ENCODE peak calls at places on chromosome 2, in nine cellular contexts. J, Y, T, B, Q, H, G, A and I are unnamed samples.

GRCh38 chr2:237867465-237867864 is 8.0 kb downstream of the RAMP1 start:
- DNase-seq in J (no peak), Y (peak), T (no peak), B (no peak), Q (no peak), H (no peak), G (no peak), A (peak), I (no peak)

GRCh38 chr2:95046371-95047112 is 21.0 kb downstream of the MAL start:
- DNase-seq in J (no peak), Y (no peak), T (no peak), B (no peak), Q (no peak), H (no peak), G (no peak), A (peak), I (no peak)

GRCh38 chr2:159326569-159327255 is 40.2 kb upstream of the WDSUB1 start:
- DNase-seq in J (peak), Y (no peak), T (no peak), B (peak), Q (no peak), H (no peak), G (no peak), A (no peak), I (no peak)

GRCh38 chr2:160445673-160446072 is 47.9 kb downstream of the RBMS1 start:
- DNase-seq in J (no peak), Y (no peak), T (no peak), B (no peak), Q (no peak), H (no peak), G (no peak), A (no peak), I (no peak)

GRCh38 chr2:2775018-2775417 is 443.9 kb upstream of the MYT1L start:
- DNase-seq in J (no peak), Y (no peak), T (no peak), B (no peak), Q (no peak), H (no peak), G (no peak), A (no peak), I (no peak)

GRCh38 chr2:120912101-120912985 is 176.7 kb downstream of the GLI2 start:
- DNase-seq in J (peak), Y (no peak), T (peak), B (peak), Q (no peak), H (peak), G (no peak), A (no peak), I (peak)

GRCh38 chr2:26735096-26735495 is 29.0 kb upstream of the SLC35F6 start:
- DNase-seq in J (peak), Y (peak), T (no peak), B (peak), Q (peak), H (no peak), G (no peak), A (no peak), I (no peak)

GRCh38 chr2:60899230-60899891 is 18.0 kb downstream of the REL start:
- DNase-seq in J (no peak), Y (no peak), T (no peak), B (no peak), Q (no peak), H (no peak), G (no peak), A (no peak), I (no peak)

GRCh38 chr2:19901201-19901457 is 654 bp downstream of the TTC32 start:
- DNase-seq in J (no peak), Y (no peak), T (no peak), B (no peak), Q (no peak), H (no peak), G (no peak), A (no peak), I (no peak)

GRCh38 chr2:217928324-217929293 is 74.2 kb downstream of the TNS1 start:
- DNase-seq in J (peak), Y (no peak), T (peak), B (no peak), Q (no peak), H (no peak), G (no peak), A (peak), I (no peak)

GRCh38 chr2:100921685-100922161 is 80.4 kb upstream of the RPL31 start:
- DNase-seq in J (peak), Y (no peak), T (no peak), B (peak), Q (peak), H (no peak), G (no peak), A (no peak), I (no peak)

GRCh38 chr2:155377178-155377780 is 678.8 kb downstream of the KCNJ3 start:
- DNase-seq in J (peak), Y (no peak), T (no peak), B (peak), Q (peak), H (no peak), G (no peak), A (no peak), I (no peak)

GRCh38 chr2:42100696-42101585 is 53.1 kb downstream of the PKDCC start:
- DNase-seq in J (peak), Y (no peak), T (peak), B (peak), Q (peak), H (peak), G (peak), A (peak), I (no peak)

GRCh38 chr2:234003972-234004617 is 46.4 kb upstream of the SPP2 start:
- DNase-seq in J (peak), Y (peak), T (no peak), B (peak), Q (peak), H (no peak), G (no peak), A (no peak), I (peak)

GRCh38 chr2:61165946-61166345 is 4.0 kb downstream of the C2orf74 start:
- DNase-seq in J (no peak), Y (no peak), T (no peak), B (no peak), Q (peak), H (no peak), G (no peak), A (no peak), I (no peak)

GRCh38 chr2:157508676-157509075 is 64.8 kb upstream of the CYTIP start:
- DNase-seq in J (no peak), Y (peak), T (no peak), B (no peak), Q (no peak), H (no peak), G (no peak), A (no peak), I (no peak)

GRCh38 chr2:65277118-65277517 is 49.5 kb downstream of the ACTR2 start:
- DNase-seq in J (no peak), Y (no peak), T (no peak), B (peak), Q (no peak), H (no peak), G (no peak), A (no peak), I (no peak)

GRCh38 chr2:12107849-12108420 is 361.5 kb downstream of the LPIN1 start:
- DNase-seq in J (no peak), Y (no peak), T (no peak), B (peak), Q (no peak), H (no peak), G (peak), A (no peak), I (no peak)

GRCh38 chr2:230319211-230319862 is 7.7 kb upstream of the SP140L start:
- DNase-seq in J (no peak), Y (no peak), T (no peak), B (no peak), Q (no peak), H (no peak), G (no peak), A (no peak), I (no peak)

GRCh38 chr2:71503827-71504226 is 50.5 kb downstream of the DYSF start:
- DNase-seq in J (no peak), Y (no peak), T (no peak), B (no peak), Q (no peak), H (no peak), G (no peak), A (peak), I (peak)

GRCh38 chr2:188853307-188853706 is 120.9 kb upstream of the COL3A1 start:
- DNase-seq in J (peak), Y (no peak), T (no peak), B (peak), Q (peak), H (no peak), G (no peak), A (no peak), I (no peak)

GRCh38 chr2:178928077-178928476 is 120.9 kb upstream of the TTN start:
- DNase-seq in J (no peak), Y (no peak), T (no peak), B (no peak), Q (no peak), H (no peak), G (no peak), A (no peak), I (no peak)

GRCh38 chr2:85847051-85847588 is 41.7 kb downstream of the ST3GAL5 start:
- DNase-seq in J (no peak), Y (no peak), T (no peak), B (no peak), Q (no peak), H (no peak), G (no peak), A (no peak), I (no peak)

GRCh38 chr2:159030674-159031380 is 62.4 kb downstream of the TANC1 start:
- DNase-seq in J (peak), Y (peak), T (no peak), B (peak), Q (peak), H (peak), G (peak), A (peak), I (peak)

GRCh38 chr2:136052374-136053362 is 65.3 kb downstream of the CXCR4 start:
- DNase-seq in J (no peak), Y (no peak), T (no peak), B (no peak), Q (no peak), H (no peak), G (no peak), A (no peak), I (no peak)

GRCh38 chr2:96164459-96165184 is 19.4 kb upstream of the DUSP2 start:
- DNase-seq in J (no peak), Y (no peak), T (no peak), B (no peak), Q (no peak), H (no peak), G (no peak), A (peak), I (no peak)

GRCh38 chr2:10498525-10499274 is 50.6 kb upstream of the ODC1 start:
- DNase-seq in J (no peak), Y (no peak), T (no peak), B (no peak), Q (no peak), H (peak), G (no peak), A (no peak), I (no peak)

GRCh38 chr2:11667194-11667593 is 2.8 kb downstream of the NTSR2 start:
- DNase-seq in J (no peak), Y (peak), T (no peak), B (no peak), Q (no peak), H (no peak), G (no peak), A (peak), I (no peak)

GRCh38 chr2:3927031-3927430 is 223.7 kb downstream of the DCDC2C start:
- DNase-seq in J (no peak), Y (no peak), T (no peak), B (no peak), Q (no peak), H (no peak), G (no peak), A (no peak), I (no peak)

GRCh38 chr2:12555012-12555645 is 161.6 kb upstream of the TRIB2 start:
- DNase-seq in J (peak), Y (peak), T (no peak), B (peak), Q (peak), H (no peak), G (no peak), A (no peak), I (peak)

GRCh38 chr2:43375746-43376522 is 149.5 kb upstream of the ZFP36L2 start:
- DNase-seq in J (no peak), Y (no peak), T (no peak), B (no peak), Q (no peak), H (no peak), G (no peak), A (no peak), I (no peak)
- H3K4me3 ChIP-seq in J (no peak), Y (no peak), T (no peak), B (no peak), Q (no peak), H (no peak), G (no peak), A (no peak), I (no peak)

GRCh38 chr2:106177581-106177980 is 16.5 kb downstream of the UXS1 start:
- DNase-seq in J (no peak), Y (no peak), T (no peak), B (no peak), Q (no peak), H (no peak), G (no peak), A (no peak), I (no peak)
- H3K4me3 ChIP-seq in J (no peak), Y (no peak), T (no peak), B (no peak), Q (no peak), H (no peak), G (no peak), A (no peak), I (no peak)

DNA sequence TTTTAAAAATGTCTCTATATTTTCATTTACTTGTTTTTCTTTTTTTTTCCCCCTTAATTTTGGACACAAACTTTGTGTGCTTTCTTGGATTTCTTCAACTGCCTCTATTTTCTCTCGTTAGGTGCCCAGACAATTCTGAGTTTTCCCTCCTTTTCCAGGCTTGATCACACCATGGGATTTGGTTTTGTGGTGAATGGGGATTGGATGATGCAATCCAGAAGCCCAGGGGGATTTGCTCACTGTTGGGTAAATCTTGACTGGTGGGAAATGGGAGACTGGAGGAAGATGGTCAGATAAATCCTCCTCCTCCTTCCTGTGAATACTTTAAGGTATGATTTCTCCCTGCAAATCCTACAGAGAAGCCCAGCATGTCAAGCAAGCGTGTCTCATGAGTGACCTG is 19.5 kb upstream of the PAX8 start:
- DNase-seq in J (peak), Y (no peak), T (no peak), B (no peak), Q (no peak), H (no peak), G (no peak), A (no peak), I (no peak)
- H3K4me3 ChIP-seq in J (no peak), Y (no peak), T (no peak), B (no peak), Q (no peak), H (no peak), G (no peak), A (no peak), I (no peak)

GRCh38 chr2:45014016-45014702 is 4.9 kb upstream of the SIX2 start:
- DNase-seq in J (peak), Y (no peak), T (no peak), B (peak), Q (no peak), H (no peak), G (peak), A (no peak), I (no peak)
- H3K4me3 ChIP-seq in J (peak), Y (peak), T (peak), B (peak), Q (peak), H (peak), G (peak), A (no peak), I (peak)